ENCODE peak calls at places on chromosomes 11 and 22, in four cellular contexts. W, Z, U and K are unnamed samples.

GRCh38 chr11:63869686-63870085 is 30.8 kb downstream of the MARK2 start:
- DNase-seq in W (no peak), Z (no peak), U (no peak), K (no peak)

GRCh38 chr11:75574698-75575265 is 12.7 kb downstream of the SERPINH1 start:
- DNase-seq in W (no peak), Z (no peak), U (no peak), K (peak)

GRCh38 chr22:49514656-49515055 is 313.0 kb downstream of the BRD1 start:
- DNase-seq in W (no peak), Z (no peak), U (no peak), K (no peak)

GRCh38 chr11:23632293-23632692 is 772.0 kb upstream of the CCDC179 start:
- DNase-seq in W (no peak), Z (no peak), U (no peak), K (no peak)

GRCh38 chr22:46708766-46709330 is 29.2 kb downstream of the CERK start:
- DNase-seq in W (no peak), Z (no peak), U (no peak), K (no peak)

GRCh38 chr11:117985953-117986887 is at the start of gene IL10RA:
- DNase-seq in W (peak), Z (peak), U (peak), K (peak)

GRCh38 chr11:121012091-121012490 is 11.8 kb upstream of the TBCEL start:
- DNase-seq in W (no peak), Z (no peak), U (no peak), K (no peak)

GRCh38 chr11:8593935-8594909 is at the start of gene STK33:
- DNase-seq in W (peak), Z (peak), U (peak), K (peak)

GRCh38 chr22:28855355-28856094 is 27.8 kb upstream of the ZNRF3 start:
- DNase-seq in W (no peak), Z (peak), U (peak), K (peak)

GRCh38 chr22:33110562-33111163 is 52.5 kb upstream of the SYN3 start:
- DNase-seq in W (no peak), Z (no peak), U (no peak), K (no peak)

GRCh38 chr11:130204703-130205095 is 45.1 kb downstream of the ST14 start:
- DNase-seq in W (no peak), Z (no peak), U (no peak), K (no peak)

GRCh38 chr11:103547691-103548090 is 438.5 kb downstream of the DYNC2H1 start:
- DNase-seq in W (no peak), Z (no peak), U (no peak), K (no peak)

GRCh38 chr11:111974451-111974850 is 37.3 kb downstream of the DIXDC1 start:
- DNase-seq in W (no peak), Z (no peak), U (no peak), K (no peak)

GRCh38 chr11:107606122-107606521 is 15.2 kb downstream of the ELMOD1 start:
- DNase-seq in W (no peak), Z (no peak), U (no peak), K (no peak)

GRCh38 chr11:103794262-103794661 is 242.2 kb upstream of the DDI1 start:
- DNase-seq in W (no peak), Z (peak), U (no peak), K (peak)

GRCh38 chr11:66418986-66419308 is 1.9 kb upstream of the NPAS4 start:
- DNase-seq in W (no peak), Z (no peak), U (no peak), K (no peak)

GRCh38 chr22:25666308-25666707 is 75.7 kb upstream of the MYO18B start:
- DNase-seq in W (peak), Z (no peak), U (peak), K (no peak)

GRCh38 chr22:12601870-12602779 is 2925.9 kb upstream of the OR11H1 start:
- DNase-seq in W (peak), Z (no peak), U (no peak), K (no peak)

GRCh38 chr22:17570851-17571631 is 7.7 kb downstream of the SLC25A18 start:
- DNase-seq in W (peak), Z (peak), U (peak), K (peak)

GRCh38 chr22:46009730-46010129 is 32.8 kb upstream of the WNT7B start:
- DNase-seq in W (peak), Z (no peak), U (no peak), K (no peak)

GRCh38 chr22:39622881-39623367 is 52.4 kb downstream of the CACNA1I start:
- DNase-seq in W (peak), Z (no peak), U (peak), K (peak)

GRCh38 chr11:110818032-110818687 is 105.9 kb upstream of the ARHGAP20 start:
- DNase-seq in W (no peak), Z (peak), U (no peak), K (peak)

GRCh38 chr22:42401562-42402334 is 30.5 kb downstream of the NFAM1 start:
- DNase-seq in W (no peak), Z (no peak), U (no peak), K (no peak)

GRCh38 chr22:44576311-44577260 is 78.6 kb upstream of the RTL6 start:
- DNase-seq in W (peak), Z (no peak), U (no peak), K (no peak)

GRCh38 chr11:68976563-68976962 is 4.2 kb downstream of the MRGPRD start:
- DNase-seq in W (no peak), Z (no peak), U (no peak), K (no peak)
- H3K4me3 ChIP-seq in W (no peak), Z (no peak), U (no peak), K (no peak)

DNA sequence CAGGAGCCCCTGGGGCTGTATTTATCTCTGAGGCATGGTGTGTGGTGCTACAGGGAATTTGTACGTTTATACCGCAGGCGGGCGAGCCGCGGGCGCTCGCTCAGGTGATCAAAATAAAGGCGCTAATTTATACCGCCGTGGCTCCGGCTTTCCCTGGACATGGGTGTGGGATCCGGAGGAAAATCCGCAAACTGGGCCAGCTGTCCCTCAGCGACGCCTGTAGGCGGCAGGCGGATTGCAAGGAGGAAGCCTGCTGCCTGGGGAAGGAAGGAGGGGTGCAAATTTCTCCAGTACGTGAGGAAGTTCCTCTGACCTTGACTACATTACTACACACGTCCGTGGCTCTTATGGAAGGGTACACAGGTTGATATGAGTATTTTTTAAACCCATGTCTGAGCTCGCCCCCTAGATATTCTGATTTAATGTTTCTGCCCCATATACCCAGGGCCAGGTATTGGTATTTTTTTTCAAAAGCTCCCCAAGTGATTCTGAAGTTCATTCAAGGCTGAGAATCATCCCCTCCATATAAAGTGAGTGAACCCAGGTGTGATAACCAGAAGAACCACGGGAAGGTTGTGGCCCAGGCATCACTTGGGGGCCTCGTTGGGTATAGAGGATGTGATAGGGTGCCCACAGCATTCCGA is 2.8 kb downstream of the MYOD1 start:
- DNase-seq in W (no peak), Z (peak), U (no peak), K (peak)
- TF ChIP-seq CTCF in W (peak), Z (peak), U (no peak), K (peak)

DNA sequence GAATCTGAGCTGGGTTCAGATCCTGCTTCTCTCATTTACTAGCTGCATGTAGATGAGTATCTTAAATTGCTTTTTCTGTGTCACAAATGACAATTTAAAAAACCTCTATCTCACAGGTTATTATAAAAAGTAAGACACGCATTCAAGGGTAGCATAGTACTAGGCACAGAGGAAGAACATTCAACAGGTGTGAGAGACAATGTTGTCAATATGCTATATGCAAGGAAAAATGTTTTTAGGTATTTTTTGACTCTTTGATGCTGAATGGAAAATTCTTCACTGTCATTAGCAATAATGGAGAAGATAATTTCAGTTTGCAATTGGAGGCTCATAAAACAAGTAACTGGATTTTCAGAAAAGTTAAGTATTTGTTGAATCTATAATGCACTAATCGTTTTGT is 81.6 kb downstream of the PIWIL4 start:
- DNase-seq in W (no peak), Z (no peak), U (no peak), K (no peak)
- H3K4me3 ChIP-seq in W (no peak), Z (no peak), U (no peak), K (no peak)

GRCh38 chr22:31199187-31199586 is 12.9 kb upstream of the LIMK2 start:
- DNase-seq in W (no peak), Z (no peak), U (no peak), K (no peak)
- TF ChIP-seq CTCF in W (peak), Z (peak), U (no peak), K (no peak)

DNA sequence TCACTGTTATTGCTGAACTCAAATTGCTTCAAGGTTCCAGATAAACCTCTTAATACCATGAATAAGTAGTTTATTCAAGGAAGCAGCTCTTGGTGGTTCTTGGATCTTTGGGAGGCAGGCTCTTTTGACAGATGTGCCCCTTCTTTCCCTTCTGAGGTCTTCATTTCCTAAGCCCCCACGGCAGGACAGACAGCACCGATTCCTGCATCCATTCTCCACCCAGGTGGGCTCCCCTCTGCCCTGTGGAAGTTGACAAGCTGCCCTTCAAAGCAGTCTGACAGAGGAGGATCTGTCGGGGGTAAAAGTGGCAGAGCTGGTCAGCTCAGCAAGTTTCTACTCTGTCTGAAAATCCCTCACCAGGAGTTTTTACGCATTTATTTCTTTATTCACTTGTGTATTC is 605.3 kb upstream of the B3GAT1 start:
- DNase-seq in W (no peak), Z (no peak), U (no peak), K (no peak)
- H3K4me3 ChIP-seq in W (no peak), Z (no peak), U (no peak), K (no peak)

GRCh38 chr11:14249121-14249963 is 109.6 kb downstream of the RRAS2 start:
- DNase-seq in W (peak), Z (peak), U (peak), K (peak)

GRCh38 chr11:14254533-14255530 is 104.2 kb downstream of the RRAS2 start:
- DNase-seq in W (no peak), Z (no peak), U (no peak), K (no peak)

GRCh38 chr11:14251754-14252153 is 107.2 kb downstream of the RRAS2 start:
- DNase-seq in W (no peak), Z (no peak), U (no peak), K (no peak)

GRCh38 chr11:14253878-14254277 is 105.1 kb downstream of the RRAS2 start:
- DNase-seq in W (no peak), Z (no peak), U (no peak), K (no peak)

GRCh38 chr11:14253437-14253836 is 105.5 kb downstream of the RRAS2 start:
- DNase-seq in W (no peak), Z (no peak), U (no peak), K (no peak)
- TF ChIP-seq CTCF in W (no peak), Z (no peak), U (no peak), K (no peak)

GRCh38 chr11:62082292-62082657 is 41.5 kb upstream of the INCENP start:
- DNase-seq in W (no peak), Z (no peak), U (no peak), K (no peak)

GRCh38 chr11:62088331-62088933 is 35.4 kb upstream of the INCENP start:
- DNase-seq in W (no peak), Z (peak), U (no peak), K (no peak)

GRCh38 chr11:62087694-62088093 is 36.1 kb upstream of the INCENP start:
- DNase-seq in W (no peak), Z (no peak), U (no peak), K (no peak)
- H3K4me3 ChIP-seq in W (no peak), Z (no peak), U (no peak), K (no peak)

GRCh38 chr11:15700456-15700855 is 585.7 kb downstream of the INSC start:
- DNase-seq in W (no peak), Z (no peak), U (no peak), K (no peak)
- TF ChIP-seq CTCF in W (no peak), Z (no peak), U (no peak), K (no peak)

GRCh38 chr11:116331381-116331780 is 441.4 kb downstream of the BUD13 start:
- DNase-seq in W (no peak), Z (no peak), U (no peak), K (no peak)
- H3K4me3 ChIP-seq in W (no peak), Z (no peak), U (no peak), K (no peak)